ENCODE peak calls at places on chromosomes 6 and 20, in ten cellular contexts. One of them, this sample, is unnamed.

GRCh38 chr6:110645685-110646418 is 169.4 kb downstream of the CDK19 start:
- DNase-seq in hepatocyte: no peak
- DNase-seq in GM23248: no peak
- DNase-seq in HCT116: no peak
- DNase-seq in GM23338: no peak
- DNase-seq in OCI-LY7: no peak
- DNase-seq in PC-3: no peak
- DNase-seq in SK-N-SH: no peak
- DNase-seq in Karpas-422: no peak
- DNase-seq in PC-9: no peak
- DNase-seq in this sample: no peak

GRCh38 chr6:122400121-122400450 is 634 bp downstream of the HSF2 start:
- DNase-seq in hepatocyte: no peak
- DNase-seq in GM23248: peak; percentile 62
- DNase-seq in HCT116: no peak
- DNase-seq in GM23338: peak; percentile 40
- DNase-seq in OCI-LY7: no peak
- DNase-seq in PC-3: no peak
- DNase-seq in SK-N-SH: no peak
- DNase-seq in Karpas-422: peak; percentile 78
- DNase-seq in PC-9: no peak
- DNase-seq in this sample: no peak

GRCh38 chr6:118746100-118746874 is 94.9 kb upstream of the CEP85L start:
- DNase-seq in hepatocyte: no peak
- DNase-seq in GM23248: no peak
- DNase-seq in HCT116: no peak
- DNase-seq in GM23338: no peak
- DNase-seq in OCI-LY7: peak; percentile 14
- DNase-seq in PC-3: no peak
- DNase-seq in SK-N-SH: no peak
- DNase-seq in Karpas-422: no peak
- DNase-seq in PC-9: no peak
- DNase-seq in this sample: no peak

GRCh38 chr6:97813881-97814280 is 530.9 kb upstream of the MMS22L start:
- DNase-seq in hepatocyte: no peak
- DNase-seq in GM23248: no peak
- DNase-seq in HCT116: no peak
- DNase-seq in GM23338: no peak
- DNase-seq in OCI-LY7: no peak
- DNase-seq in PC-3: no peak
- DNase-seq in SK-N-SH: no peak
- DNase-seq in Karpas-422: no peak
- DNase-seq in PC-9: no peak
- DNase-seq in this sample: no peak

GRCh38 chr6:7630792-7631191 is 40.8 kb downstream of the SNRNP48 start:
- DNase-seq in hepatocyte: no peak
- DNase-seq in GM23248: no peak
- DNase-seq in HCT116: no peak
- DNase-seq in GM23338: peak; percentile 49
- DNase-seq in OCI-LY7: no peak
- DNase-seq in PC-3: no peak
- DNase-seq in SK-N-SH: no peak
- DNase-seq in Karpas-422: no peak
- DNase-seq in PC-9: no peak
- DNase-seq in this sample: no peak

GRCh38 chr6:11120273-11121005 is 8.9 kb upstream of the ERVFRD-1 start:
- DNase-seq in hepatocyte: no peak
- DNase-seq in GM23248: peak; percentile 4
- DNase-seq in HCT116: no peak
- DNase-seq in GM23338: no peak
- DNase-seq in OCI-LY7: no peak
- DNase-seq in PC-3: peak; percentile 90
- DNase-seq in SK-N-SH: no peak
- DNase-seq in Karpas-422: peak; percentile 55
- DNase-seq in PC-9: peak; percentile 17
- DNase-seq in this sample: no peak

GRCh38 chr6:51077967-51078518 is 259.4 kb downstream of the TFAP2B start:
- DNase-seq in hepatocyte: no peak
- DNase-seq in GM23248: no peak
- DNase-seq in HCT116: no peak
- DNase-seq in GM23338: peak; percentile 1
- DNase-seq in OCI-LY7: no peak
- DNase-seq in PC-3: peak; percentile 6
- DNase-seq in SK-N-SH: no peak
- DNase-seq in Karpas-422: no peak
- DNase-seq in PC-9: no peak
- DNase-seq in this sample: no peak

GRCh38 chr6:158058156-158058723 is 76.6 kb downstream of the SYNJ2 start:
- DNase-seq in hepatocyte: no peak
- DNase-seq in GM23248: peak; percentile 58
- DNase-seq in HCT116: no peak
- DNase-seq in GM23338: no peak
- DNase-seq in OCI-LY7: no peak
- DNase-seq in PC-3: no peak
- DNase-seq in SK-N-SH: no peak
- DNase-seq in Karpas-422: no peak
- DNase-seq in PC-9: no peak
- DNase-seq in this sample: no peak

GRCh38 chr20:5835870-5836269 is 85.7 kb downstream of the SHLD1 start:
- DNase-seq in hepatocyte: no peak
- DNase-seq in GM23248: peak; percentile 66
- DNase-seq in HCT116: no peak
- DNase-seq in GM23338: no peak
- DNase-seq in OCI-LY7: no peak
- DNase-seq in PC-3: no peak
- DNase-seq in SK-N-SH: no peak
- DNase-seq in Karpas-422: no peak
- DNase-seq in PC-9: no peak
- DNase-seq in this sample: no peak

GRCh38 chr6:73586416-73586974 is 65.7 kb upstream of the EEF1A1 start:
- DNase-seq in hepatocyte: no peak
- DNase-seq in GM23248: peak; percentile 59
- DNase-seq in HCT116: no peak
- DNase-seq in GM23338: no peak
- DNase-seq in OCI-LY7: no peak
- DNase-seq in PC-3: no peak
- DNase-seq in SK-N-SH: no peak
- DNase-seq in Karpas-422: peak; percentile 46
- DNase-seq in PC-9: no peak
- DNase-seq in this sample: no peak

GRCh38 chr6:151071295-151071694 is 168.5 kb upstream of the AKAP12 start:
- DNase-seq in hepatocyte: no peak
- DNase-seq in GM23248: peak; percentile 93
- DNase-seq in HCT116: no peak
- DNase-seq in GM23338: no peak
- DNase-seq in OCI-LY7: no peak
- DNase-seq in PC-3: peak; percentile 35
- DNase-seq in SK-N-SH: no peak
- DNase-seq in Karpas-422: no peak
- DNase-seq in PC-9: no peak
- DNase-seq in this sample: no peak

GRCh38 chr6:149166324-149166723 is 151.2 kb upstream of the TAB2 start:
- DNase-seq in hepatocyte: no peak
- DNase-seq in GM23248: no peak
- DNase-seq in HCT116: no peak
- DNase-seq in GM23338: no peak
- DNase-seq in OCI-LY7: no peak
- DNase-seq in PC-3: peak; percentile 12
- DNase-seq in SK-N-SH: peak; percentile 57
- DNase-seq in Karpas-422: no peak
- DNase-seq in PC-9: no peak
- DNase-seq in this sample: no peak

GRCh38 chr20:50874758-50875665 is 56.2 kb downstream of the ADNP start:
- DNase-seq in hepatocyte: no peak
- DNase-seq in GM23248: no peak
- DNase-seq in HCT116: no peak
- DNase-seq in GM23338: no peak
- DNase-seq in OCI-LY7: no peak
- DNase-seq in PC-3: no peak
- DNase-seq in SK-N-SH: no peak
- DNase-seq in Karpas-422: no peak
- DNase-seq in PC-9: no peak
- DNase-seq in this sample: no peak

GRCh38 chr20:50876063-50876685 is 55.1 kb downstream of the ADNP start:
- DNase-seq in hepatocyte: no peak
- DNase-seq in GM23248: no peak
- DNase-seq in HCT116: no peak
- DNase-seq in GM23338: no peak
- DNase-seq in OCI-LY7: no peak
- DNase-seq in PC-3: no peak
- DNase-seq in SK-N-SH: no peak
- DNase-seq in Karpas-422: no peak
- DNase-seq in PC-9: no peak
- DNase-seq in this sample: no peak

GRCh38 chr20:50872562-50873288 is 58.5 kb downstream of the ADNP start:
- DNase-seq in hepatocyte: no peak
- DNase-seq in GM23248: no peak
- DNase-seq in HCT116: no peak
- DNase-seq in GM23338: no peak
- DNase-seq in OCI-LY7: no peak
- DNase-seq in PC-3: no peak
- DNase-seq in SK-N-SH: no peak
- DNase-seq in Karpas-422: no peak
- DNase-seq in PC-9: no peak
- DNase-seq in this sample: no peak

GRCh38 chr20:50873518-50873959 is 57.7 kb downstream of the ADNP start:
- DNase-seq in hepatocyte: no peak
- DNase-seq in GM23248: no peak
- DNase-seq in HCT116: no peak
- DNase-seq in GM23338: no peak
- DNase-seq in OCI-LY7: no peak
- DNase-seq in PC-3: no peak
- DNase-seq in SK-N-SH: no peak
- DNase-seq in Karpas-422: no peak
- DNase-seq in PC-9: no peak
- DNase-seq in this sample: no peak

GRCh38 chr20:50874111-50874757 is 57.0 kb downstream of the ADNP start:
- DNase-seq in hepatocyte: no peak
- DNase-seq in GM23248: no peak
- DNase-seq in HCT116: no peak
- DNase-seq in GM23338: no peak
- DNase-seq in OCI-LY7: no peak
- DNase-seq in PC-3: no peak
- DNase-seq in SK-N-SH: no peak
- DNase-seq in Karpas-422: no peak
- DNase-seq in PC-9: no peak
- DNase-seq in this sample: no peak
- H3K4me2 ChIP-seq in hepatocyte: no peak overlapping the region
- H3K4me2 ChIP-seq in GM23248: no peak overlapping the region
- H3K4me2 ChIP-seq in HCT116: no peak overlapping the region
- H3K4me2 ChIP-seq in GM23338: no peak overlapping the region
- H3K4me2 ChIP-seq in OCI-LY7: no peak overlapping the region
- H3K4me2 ChIP-seq in PC-3: no peak overlapping the region
- H3K4me2 ChIP-seq in SK-N-SH: no peak overlapping the region
- H3K4me2 ChIP-seq in Karpas-422: no peak overlapping the region
- H3K4me2 ChIP-seq in PC-9: no peak overlapping the region
- H3K4me2 ChIP-seq in this sample: no peak overlapping the region

DNA sequence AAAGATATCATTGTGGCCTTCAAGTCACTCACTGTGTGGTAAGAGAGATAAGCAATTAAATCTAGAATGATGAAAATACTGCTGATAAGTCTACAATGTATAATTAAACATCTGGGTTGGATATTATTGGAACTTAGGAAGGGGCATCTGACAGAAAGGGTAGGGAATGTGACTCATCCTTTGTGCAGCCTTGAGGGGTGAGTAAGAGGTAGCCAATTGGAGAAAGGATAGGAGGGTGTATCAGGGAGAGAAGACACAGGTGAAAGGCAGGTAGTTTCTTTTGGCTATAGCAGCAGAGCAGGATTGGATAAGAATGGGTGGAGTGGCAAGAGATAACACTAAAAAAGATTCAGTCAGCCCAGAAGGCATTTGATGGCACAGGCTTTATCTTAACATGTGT is 182.0 kb downstream of the COL21A1 start:
- DNase-seq in hepatocyte: no peak
- DNase-seq in GM23248: no peak
- DNase-seq in HCT116: no peak
- DNase-seq in GM23338: no peak
- DNase-seq in OCI-LY7: no peak
- DNase-seq in PC-3: peak; percentile 45
- DNase-seq in SK-N-SH: no peak
- DNase-seq in Karpas-422: no peak
- DNase-seq in PC-9: no peak
- DNase-seq in this sample: no peak
- H3K9me2 ChIP-seq in hepatocyte: no peaks in the 10 kb centered on the region
- H3K9me2 ChIP-seq in GM23248: no peaks in the 10 kb centered on the region
- H3K9me2 ChIP-seq in HCT116: no peaks in the 10 kb centered on the region
- H3K9me2 ChIP-seq in GM23338: no peaks in the 10 kb centered on the region
- H3K9me2 ChIP-seq in OCI-LY7: no peaks in the 10 kb centered on the region
- H3K9me2 ChIP-seq in PC-3: no peaks in the 10 kb centered on the region
- H3K9me2 ChIP-seq in SK-N-SH: no peaks in the 10 kb centered on the region
- H3K9me2 ChIP-seq in Karpas-422: no peaks in the 10 kb centered on the region
- H3K9me2 ChIP-seq in PC-9: peaks cover 6% of the 10 kb centered on the region
- H3K9me2 ChIP-seq in this sample: no peaks in the 10 kb centered on the region

GRCh38 chr20:57621426-57622200 is 1.4 kb upstream of the ZBP1 start:
- DNase-seq in hepatocyte: no peak
- DNase-seq in GM23248: peak; percentile 18
- DNase-seq in HCT116: no peak
- DNase-seq in GM23338: no peak
- DNase-seq in OCI-LY7: no peak
- DNase-seq in PC-3: peak; percentile 75
- DNase-seq in SK-N-SH: no peak
- DNase-seq in Karpas-422: no peak
- DNase-seq in PC-9: no peak
- DNase-seq in this sample: no peak
- H3K4me2 ChIP-seq in hepatocyte: no peak overlapping the region
- H3K4me2 ChIP-seq in GM23248: no peak overlapping the region
- H3K4me2 ChIP-seq in HCT116: no peak overlapping the region
- H3K4me2 ChIP-seq in GM23338: no peak overlapping the region
- H3K4me2 ChIP-seq in OCI-LY7: peak overlapping the region; percentile 90
- H3K4me2 ChIP-seq in PC-3: peak overlapping the region; percentile 47
- H3K4me2 ChIP-seq in SK-N-SH: no peak overlapping the region
- H3K4me2 ChIP-seq in Karpas-422: peak overlapping the region; percentile 74
- H3K4me2 ChIP-seq in PC-9: peak overlapping the region; percentile 18
- H3K4me2 ChIP-seq in this sample: peak overlapping the region; percentile 97

DNA sequence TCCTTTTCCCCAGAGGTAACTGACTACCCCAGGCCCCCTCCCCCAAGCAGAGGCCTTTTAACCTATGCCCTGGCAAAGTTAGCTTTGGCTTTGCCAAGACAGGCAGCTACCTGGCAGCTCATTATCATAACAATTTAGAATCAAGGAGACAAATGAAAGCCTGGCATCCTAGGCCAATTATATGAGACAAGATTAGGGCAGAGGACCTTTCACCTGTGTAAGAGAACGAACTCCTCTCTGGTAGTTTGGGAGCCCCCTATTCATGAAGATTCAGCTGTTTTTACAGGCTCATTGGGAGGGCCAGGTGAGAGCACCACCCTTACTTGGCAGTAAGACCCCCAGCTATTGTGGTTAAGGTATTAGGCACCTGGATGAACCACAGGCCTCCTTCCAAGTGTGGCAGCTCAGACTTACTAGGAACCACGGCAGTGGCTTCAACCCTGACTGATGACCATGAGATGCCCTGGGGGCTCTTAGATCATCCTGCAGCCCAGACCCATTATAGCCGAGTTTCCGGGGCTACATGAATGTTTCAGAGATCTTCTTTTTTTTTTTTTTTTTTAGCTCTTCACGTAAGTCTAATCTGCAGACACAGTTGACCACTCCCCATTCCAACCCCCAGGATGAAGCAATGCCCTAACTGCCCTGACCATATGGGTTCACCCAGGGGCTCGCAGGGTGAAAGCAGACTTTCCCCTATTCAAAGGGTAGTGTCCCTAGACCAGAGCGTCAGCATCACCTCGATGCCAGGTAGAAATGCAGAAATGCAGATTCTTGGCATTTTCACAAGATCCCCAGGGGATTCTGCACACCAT is 56.3 kb downstream of the RAB44 start:
- DNase-seq in hepatocyte: no peak
- DNase-seq in GM23248: no peak
- DNase-seq in HCT116: no peak
- DNase-seq in GM23338: no peak
- DNase-seq in OCI-LY7: peak; percentile 53
- DNase-seq in PC-3: peak; percentile 36
- DNase-seq in SK-N-SH: peak; percentile 54
- DNase-seq in Karpas-422: no peak
- DNase-seq in PC-9: no peak
- DNase-seq in this sample: no peak
- H3K9me2 ChIP-seq in hepatocyte: no peaks in the 10 kb centered on the region
- H3K9me2 ChIP-seq in GM23248: no peaks in the 10 kb centered on the region
- H3K9me2 ChIP-seq in HCT116: no peaks in the 10 kb centered on the region
- H3K9me2 ChIP-seq in GM23338: no peaks in the 10 kb centered on the region
- H3K9me2 ChIP-seq in OCI-LY7: no peaks in the 10 kb centered on the region
- H3K9me2 ChIP-seq in PC-3: no peaks in the 10 kb centered on the region
- H3K9me2 ChIP-seq in SK-N-SH: no peaks in the 10 kb centered on the region
- H3K9me2 ChIP-seq in Karpas-422: no peaks in the 10 kb centered on the region
- H3K9me2 ChIP-seq in PC-9: no peaks in the 10 kb centered on the region
- H3K9me2 ChIP-seq in this sample: no peaks in the 10 kb centered on the region